ENCODE peak calls at places on chromosomes 6 and 20, in six cellular contexts. One of them, this sample, is unnamed.

GRCh38 chr6:45310118-45310788 is 17.9 kb upstream of the RUNX2 start:
- DNase-seq in body of pancreas: no peak
- DNase-seq in sigmoid colon: no peak
- DNase-seq in HCT116: no peak
- DNase-seq in spleen: no peak
- DNase-seq in uterus: no peak
- DNase-seq in this sample: no peak

GRCh38 chr6:6918216-6918983 is 189.4 kb upstream of the RREB1 start:
- DNase-seq in spleen: no peak
- DNase-seq in sigmoid colon: no peak
- DNase-seq in HCT116: peak
- DNase-seq in body of pancreas: no peak
- DNase-seq in uterus: no peak
- DNase-seq in this sample: peak

GRCh38 chr6:136031982-136032381 is 180.5 kb downstream of the PDE7B start:
- DNase-seq in spleen: no peak
- DNase-seq in sigmoid colon: no peak
- DNase-seq in body of pancreas: no peak
- DNase-seq in uterus: peak
- DNase-seq in HCT116: peak
- DNase-seq in this sample: no peak

GRCh38 chr6:42200035-42200434 is 5.3 kb upstream of the GUCA1B start:
- DNase-seq in HCT116: no peak
- DNase-seq in uterus: peak
- DNase-seq in body of pancreas: no peak
- DNase-seq in sigmoid colon: no peak
- DNase-seq in spleen: no peak
- DNase-seq in this sample: peak

GRCh38 chr20:10954137-10954840 is 280.5 kb upstream of the JAG1 start:
- DNase-seq in HCT116: no peak
- DNase-seq in body of pancreas: peak
- DNase-seq in sigmoid colon: no peak
- DNase-seq in uterus: no peak
- DNase-seq in spleen: no peak
- DNase-seq in this sample: no peak

GRCh38 chr20:41983159-41983558 is 365.0 kb upstream of the CHD6 start:
- DNase-seq in body of pancreas: no peak
- DNase-seq in HCT116: no peak
- DNase-seq in uterus: no peak
- DNase-seq in spleen: no peak
- DNase-seq in sigmoid colon: no peak
- DNase-seq in this sample: no peak

GRCh38 chr6:147117580-147117979 is 86.6 kb upstream of the STXBP5 start:
- DNase-seq in uterus: no peak
- DNase-seq in sigmoid colon: no peak
- DNase-seq in body of pancreas: no peak
- DNase-seq in spleen: no peak
- DNase-seq in HCT116: no peak
- DNase-seq in this sample: no peak

GRCh38 chr20:52242237-52243230 is 51.0 kb upstream of the ZFP64 start:
- DNase-seq in body of pancreas: no peak
- DNase-seq in sigmoid colon: no peak
- DNase-seq in uterus: no peak
- DNase-seq in HCT116: no peak
- DNase-seq in spleen: no peak
- DNase-seq in this sample: peak

GRCh38 chr6:51513891-51514290 is 573.5 kb downstream of the PKHD1 start:
- DNase-seq in uterus: no peak
- DNase-seq in sigmoid colon: no peak
- DNase-seq in HCT116: no peak
- DNase-seq in spleen: no peak
- DNase-seq in body of pancreas: peak
- DNase-seq in this sample: no peak

GRCh38 chr6:55868910-55869479 is 6.4 kb downstream of the BMP5 start:
- DNase-seq in sigmoid colon: no peak
- DNase-seq in HCT116: peak
- DNase-seq in body of pancreas: no peak
- DNase-seq in uterus: no peak
- DNase-seq in spleen: no peak
- DNase-seq in this sample: peak

GRCh38 chr6:166705070-166705469 is 78.0 kb upstream of the RPS6KA2 start:
- DNase-seq in body of pancreas: peak
- DNase-seq in HCT116: no peak
- DNase-seq in uterus: no peak
- DNase-seq in sigmoid colon: no peak
- DNase-seq in spleen: no peak
- DNase-seq in this sample: no peak

GRCh38 chr6:131063028-131063763 is at the start of gene EPB41L2:
- DNase-seq in spleen: peak
- DNase-seq in body of pancreas: peak
- DNase-seq in uterus: peak
- DNase-seq in HCT116: peak
- DNase-seq in sigmoid colon: peak
- DNase-seq in this sample: peak

GRCh38 chr6:14406616-14407343 is 289.2 kb downstream of the CD83 start:
- DNase-seq in uterus: no peak
- DNase-seq in sigmoid colon: no peak
- DNase-seq in spleen: no peak
- DNase-seq in body of pancreas: no peak
- DNase-seq in HCT116: no peak
- DNase-seq in this sample: no peak

GRCh38 chr6:9373308-9373707 is 938.0 kb upstream of the SLC35B3 start:
- DNase-seq in sigmoid colon: no peak
- DNase-seq in spleen: no peak
- DNase-seq in body of pancreas: no peak
- DNase-seq in uterus: no peak
- DNase-seq in HCT116: no peak
- DNase-seq in this sample: no peak

GRCh38 chr20:49635171-49635570 is 67.2 kb upstream of the PTGIS start:
- DNase-seq in body of pancreas: no peak
- DNase-seq in uterus: peak
- DNase-seq in sigmoid colon: peak
- DNase-seq in HCT116: no peak
- DNase-seq in spleen: no peak
- DNase-seq in this sample: no peak

GRCh38 chr6:160013987-160014868 is 45.3 kb downstream of the IGF2R start:
- DNase-seq in HCT116: no peak
- DNase-seq in body of pancreas: no peak
- DNase-seq in uterus: no peak
- DNase-seq in spleen: no peak
- DNase-seq in sigmoid colon: no peak
- DNase-seq in this sample: no peak

GRCh38 chr6:88877893-88878292 is 85.5 kb downstream of the RNGTT start:
- DNase-seq in body of pancreas: no peak
- DNase-seq in spleen: no peak
- DNase-seq in sigmoid colon: no peak
- DNase-seq in uterus: no peak
- DNase-seq in HCT116: no peak
- DNase-seq in this sample: no peak

GRCh38 chr20:53884859-53885654 is 185.3 kb downstream of the BCAS1 start:
- DNase-seq in body of pancreas: no peak
- DNase-seq in sigmoid colon: no peak
- DNase-seq in uterus: no peak
- DNase-seq in HCT116: no peak
- DNase-seq in spleen: no peak
- DNase-seq in this sample: no peak

GRCh38 chr6:50850223-50850751 is 31.6 kb downstream of the TFAP2B start:
- DNase-seq in spleen: no peak
- DNase-seq in HCT116: no peak
- DNase-seq in sigmoid colon: no peak
- DNase-seq in body of pancreas: peak
- DNase-seq in uterus: no peak
- DNase-seq in this sample: no peak

GRCh38 chr20:266604-267562 is 9.4 kb downstream of the DEFB132 start:
- DNase-seq in spleen: peak
- DNase-seq in body of pancreas: peak
- DNase-seq in sigmoid colon: peak
- DNase-seq in uterus: peak
- DNase-seq in HCT116: peak
- DNase-seq in this sample: peak
- TF ChIP-seq POLR2A in spleen: no peak
- TF ChIP-seq POLR2A in body of pancreas: peak
- TF ChIP-seq POLR2A in sigmoid colon: no peak
- TF ChIP-seq POLR2A in uterus: no peak
- TF ChIP-seq POLR2A in HCT116: no peak
- TF ChIP-seq POLR2A in this sample: peak

DNA sequence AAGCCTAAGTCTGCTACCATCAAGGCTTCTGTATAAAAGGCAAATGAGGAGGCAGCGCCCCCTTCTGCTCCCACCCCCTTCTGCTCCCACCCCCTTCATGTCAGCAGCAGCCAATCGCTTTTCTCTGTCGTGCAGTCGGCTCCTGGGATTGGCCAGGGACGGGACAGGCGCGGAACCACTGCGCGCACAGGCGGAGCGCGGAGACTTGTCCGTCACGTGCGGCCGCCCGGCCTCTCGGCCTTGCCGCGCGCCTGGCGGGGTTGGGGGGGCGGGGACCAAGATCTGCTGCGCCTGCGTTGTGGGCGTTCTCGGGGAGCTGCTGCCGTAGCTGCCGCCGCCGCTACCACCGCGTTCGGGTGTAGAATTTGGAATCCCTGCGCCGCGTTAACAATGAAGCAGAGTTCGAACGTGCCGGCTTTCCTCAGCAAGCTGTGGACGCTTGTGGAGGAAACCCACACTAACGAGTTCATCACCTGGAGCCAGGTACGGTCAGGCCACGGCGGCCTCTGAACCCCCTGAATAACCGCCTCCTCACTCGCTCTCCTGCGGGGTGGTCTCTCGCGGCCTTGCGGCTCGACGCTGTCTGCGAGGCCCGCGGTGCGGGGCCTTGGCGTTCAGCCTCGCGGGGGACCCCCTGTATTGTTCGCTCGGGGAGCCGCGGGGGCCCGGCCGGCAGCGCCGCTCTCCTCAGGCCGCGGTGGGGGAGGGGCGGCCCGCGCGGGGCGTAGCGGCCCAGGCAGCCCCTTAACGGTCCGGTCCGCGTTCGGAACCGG is at the start of gene HSF2:
- DNase-seq in uterus: peak
- DNase-seq in sigmoid colon: peak
- DNase-seq in spleen: peak
- DNase-seq in HCT116: peak
- DNase-seq in body of pancreas: peak
- DNase-seq in this sample: peak
- TF ChIP-seq POLR2A in uterus: peak
- TF ChIP-seq POLR2A in sigmoid colon: no peak
- TF ChIP-seq POLR2A in spleen: no peak
- TF ChIP-seq POLR2A in HCT116: no peak
- TF ChIP-seq POLR2A in body of pancreas: peak
- TF ChIP-seq POLR2A in this sample: peak

DNA sequence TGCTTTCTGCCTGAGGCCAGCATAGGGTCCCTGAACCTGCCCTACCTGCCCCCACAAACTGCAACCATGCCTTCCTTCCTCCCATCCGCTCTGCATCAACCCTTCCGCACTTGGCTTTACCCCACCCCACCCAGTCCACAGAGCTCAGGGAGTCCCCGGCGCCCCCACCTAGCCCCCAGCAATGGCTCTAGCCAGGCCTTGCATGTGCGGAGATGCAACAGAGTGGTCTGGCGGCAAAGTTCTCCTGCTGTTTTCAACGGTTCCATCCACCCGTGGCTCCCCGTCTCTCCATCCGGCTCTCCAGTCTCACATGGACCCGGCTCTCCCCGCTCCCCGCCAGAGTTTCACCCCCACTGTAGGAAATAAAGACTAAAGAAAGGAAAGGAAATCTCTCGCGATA is 795 bp downstream of the LRFN2 start:
- DNase-seq in sigmoid colon: no peak
- DNase-seq in spleen: no peak
- DNase-seq in HCT116: no peak
- DNase-seq in body of pancreas: no peak
- DNase-seq in uterus: no peak
- DNase-seq in this sample: no peak
- TF ChIP-seq POLR2A in sigmoid colon: no peak
- TF ChIP-seq POLR2A in spleen: no peak
- TF ChIP-seq POLR2A in HCT116: no peak
- TF ChIP-seq POLR2A in body of pancreas: no peak
- TF ChIP-seq POLR2A in uterus: no peak
- TF ChIP-seq POLR2A in this sample: no peak

DNA sequence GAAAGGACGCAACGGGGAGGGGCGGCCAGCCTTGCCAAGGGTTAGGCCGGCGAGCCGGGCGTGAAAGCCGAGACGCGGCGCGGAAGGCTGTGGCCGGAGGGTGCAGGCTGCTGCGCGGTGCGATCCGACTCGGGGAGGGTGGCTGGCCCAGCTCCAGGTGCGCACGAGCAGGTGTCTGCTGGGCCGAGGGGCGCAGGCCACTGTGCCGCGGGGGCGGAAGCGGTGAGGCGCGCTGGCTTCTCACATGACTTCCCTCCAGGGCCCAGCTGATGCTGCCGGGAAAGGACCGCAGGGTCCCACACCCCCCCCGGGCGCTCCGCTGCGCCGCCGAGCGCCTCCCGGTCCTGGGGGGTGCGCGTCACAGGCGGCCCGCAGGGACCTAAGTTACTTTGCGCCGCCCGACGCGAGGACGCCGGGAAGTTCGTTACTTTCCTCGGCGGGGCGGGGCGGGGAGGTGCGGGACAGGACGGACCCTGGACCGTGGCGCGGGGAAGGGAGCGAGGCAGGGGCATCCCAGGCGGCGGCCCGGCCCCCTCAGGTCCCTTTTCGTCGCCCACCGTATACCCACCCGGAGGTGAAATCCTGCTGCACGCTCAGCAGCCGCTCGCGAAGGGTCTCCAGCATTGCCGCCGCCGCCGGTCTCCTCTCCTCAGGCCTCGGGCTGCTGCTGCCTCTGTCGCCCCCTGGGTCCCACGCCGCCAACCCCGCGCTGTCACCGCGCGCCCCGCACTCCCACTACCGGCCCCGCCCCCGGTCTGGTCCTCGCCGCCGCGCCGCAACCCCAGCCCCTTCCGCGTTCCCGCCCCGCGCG is at the start of gene DTNBP1:
- DNase-seq in uterus: peak
- DNase-seq in HCT116: no peak
- DNase-seq in spleen: peak
- DNase-seq in sigmoid colon: peak
- DNase-seq in body of pancreas: peak
- DNase-seq in this sample: peak
- TF ChIP-seq POLR2A in uterus: peak
- TF ChIP-seq POLR2A in HCT116: no peak
- TF ChIP-seq POLR2A in spleen: no peak
- TF ChIP-seq POLR2A in sigmoid colon: peak
- TF ChIP-seq POLR2A in body of pancreas: peak
- TF ChIP-seq POLR2A in this sample: peak